ENCODE peak calls at places on chromosome X, in nine cellular contexts. One of them, this sample, is unnamed.
A peak's percentile ranks its signal among the peaks of the same experiment; 100 is the strongest.

GRCh38 chrX:107707866-107708265 is 67.7 kb downstream of the TSC22D3 start:
- DNase-seq in NCI-H524: no peak
- DNase-seq in heart right ventricle: no peak
- DNase-seq in DMS153: no peak
- DNase-seq in AG04449: no peak
- DNase-seq in NCI-H748 treated with DMSO at 0.1 percent for 48 hours: no peak
- DNase-seq in ACHN: no peak
- DNase-seq in activated T-helper 2 cell treated with anti-CD3 and anti-CD28 coated beads, Interferon-gamma antibody, Interleukin-2, Interleukin-4, amounts not matched to agents 10 μg/mL and 5 μg/mL and 100 μg/mL, durations not matched to agents 14 hours and 24 hours and 36 hours: no peak
- DNase-seq in nephron progenitor cell: no peak
- DNase-seq in this sample: no peak

GRCh38 chrX:29903365-29903764 is 312.0 kb upstream of the MAGEB2 start:
- DNase-seq in NCI-H524: no peak
- DNase-seq in heart right ventricle: no peak
- DNase-seq in DMS153: no peak
- DNase-seq in AG04449: no peak
- DNase-seq in NCI-H748 treated with DMSO at 0.1 percent for 48 hours: no peak
- DNase-seq in ACHN: peak; percentile 2
- DNase-seq in activated T-helper 2 cell treated with anti-CD3 and anti-CD28 coated beads, Interferon-gamma antibody, Interleukin-2, Interleukin-4, amounts not matched to agents 10 μg/mL and 5 μg/mL and 100 μg/mL, durations not matched to agents 14 hours and 24 hours and 36 hours: no peak
- DNase-seq in nephron progenitor cell: no peak
- DNase-seq in this sample: no peak

GRCh38 chrX:153882557-153882956 is 3.4 kb downstream of the L1CAM start:
- DNase-seq in NCI-H524: no peak
- DNase-seq in heart right ventricle: no peak
- DNase-seq in DMS153: no peak
- DNase-seq in AG04449: no peak
- DNase-seq in NCI-H748 treated with DMSO at 0.1 percent for 48 hours: no peak
- DNase-seq in ACHN: no peak
- DNase-seq in activated T-helper 2 cell treated with anti-CD3 and anti-CD28 coated beads, Interferon-gamma antibody, Interleukin-2, Interleukin-4, amounts not matched to agents 10 μg/mL and 5 μg/mL and 100 μg/mL, durations not matched to agents 14 hours and 24 hours and 36 hours: no peak
- DNase-seq in nephron progenitor cell: no peak
- DNase-seq in this sample: no peak

GRCh38 chrX:63718010-63718694 is 66.9 kb downstream of the ARHGEF9 start:
- DNase-seq in NCI-H524: no peak
- DNase-seq in heart right ventricle: no peak
- DNase-seq in DMS153: no peak
- DNase-seq in AG04449: no peak
- DNase-seq in NCI-H748 treated with DMSO at 0.1 percent for 48 hours: no peak
- DNase-seq in ACHN: no peak
- DNase-seq in activated T-helper 2 cell treated with anti-CD3 and anti-CD28 coated beads, Interferon-gamma antibody, Interleukin-2, Interleukin-4, amounts not matched to agents 10 μg/mL and 5 μg/mL and 100 μg/mL, durations not matched to agents 14 hours and 24 hours and 36 hours: no peak
- DNase-seq in nephron progenitor cell: no peak
- DNase-seq in this sample: no peak

GRCh38 chrX:23385242-23385641 is 50.6 kb downstream of the PTCHD1 start:
- DNase-seq in NCI-H524: no peak
- DNase-seq in heart right ventricle: no peak
- DNase-seq in DMS153: no peak
- DNase-seq in AG04449: no peak
- DNase-seq in NCI-H748 treated with DMSO at 0.1 percent for 48 hours: no peak
- DNase-seq in ACHN: no peak
- DNase-seq in activated T-helper 2 cell treated with anti-CD3 and anti-CD28 coated beads, Interferon-gamma antibody, Interleukin-2, Interleukin-4, amounts not matched to agents 10 μg/mL and 5 μg/mL and 100 μg/mL, durations not matched to agents 14 hours and 24 hours and 36 hours: no peak
- DNase-seq in nephron progenitor cell: no peak
- DNase-seq in this sample: no peak

GRCh38 chrX:97628326-97628725 is 744.6 kb downstream of the RPA4 start:
- DNase-seq in NCI-H524: no peak
- DNase-seq in heart right ventricle: no peak
- DNase-seq in DMS153: no peak
- DNase-seq in AG04449: no peak
- DNase-seq in NCI-H748 treated with DMSO at 0.1 percent for 48 hours: no peak
- DNase-seq in ACHN: no peak
- DNase-seq in activated T-helper 2 cell treated with anti-CD3 and anti-CD28 coated beads, Interferon-gamma antibody, Interleukin-2, Interleukin-4, amounts not matched to agents 10 μg/mL and 5 μg/mL and 100 μg/mL, durations not matched to agents 14 hours and 24 hours and 36 hours: no peak
- DNase-seq in nephron progenitor cell: no peak
- DNase-seq in this sample: no peak

GRCh38 chrX:148577711-148578110 is 77.3 kb downstream of the AFF2 start:
- DNase-seq in NCI-H524: no peak
- DNase-seq in heart right ventricle: no peak
- DNase-seq in DMS153: no peak
- DNase-seq in AG04449: no peak
- DNase-seq in NCI-H748 treated with DMSO at 0.1 percent for 48 hours: no peak
- DNase-seq in ACHN: no peak
- DNase-seq in activated T-helper 2 cell treated with anti-CD3 and anti-CD28 coated beads, Interferon-gamma antibody, Interleukin-2, Interleukin-4, amounts not matched to agents 10 μg/mL and 5 μg/mL and 100 μg/mL, durations not matched to agents 14 hours and 24 hours and 36 hours: no peak
- DNase-seq in nephron progenitor cell: no peak
- DNase-seq in this sample: no peak

GRCh38 chrX:130669233-130669632 is 233.8 kb downstream of the ENOX2 start:
- DNase-seq in NCI-H524: no peak
- DNase-seq in heart right ventricle: no peak
- DNase-seq in DMS153: no peak
- DNase-seq in AG04449: peak; percentile 37
- DNase-seq in NCI-H748 treated with DMSO at 0.1 percent for 48 hours: no peak
- DNase-seq in ACHN: no peak
- DNase-seq in activated T-helper 2 cell treated with anti-CD3 and anti-CD28 coated beads, Interferon-gamma antibody, Interleukin-2, Interleukin-4, amounts not matched to agents 10 μg/mL and 5 μg/mL and 100 μg/mL, durations not matched to agents 14 hours and 24 hours and 36 hours: no peak
- DNase-seq in nephron progenitor cell: no peak
- DNase-seq in this sample: no peak

GRCh38 chrX:148741441-148741840 is 241.0 kb downstream of the AFF2 start:
- DNase-seq in NCI-H524: no peak
- DNase-seq in heart right ventricle: no peak
- DNase-seq in DMS153: no peak
- DNase-seq in AG04449: no peak
- DNase-seq in NCI-H748 treated with DMSO at 0.1 percent for 48 hours: no peak
- DNase-seq in ACHN: no peak
- DNase-seq in activated T-helper 2 cell treated with anti-CD3 and anti-CD28 coated beads, Interferon-gamma antibody, Interleukin-2, Interleukin-4, amounts not matched to agents 10 μg/mL and 5 μg/mL and 100 μg/mL, durations not matched to agents 14 hours and 24 hours and 36 hours: no peak
- DNase-seq in nephron progenitor cell: no peak
- DNase-seq in this sample: no peak

GRCh38 chrX:136936183-136936549 is 55.6 kb upstream of the RBMX start:
- DNase-seq in NCI-H524: no peak
- DNase-seq in heart right ventricle: no peak
- DNase-seq in DMS153: no peak
- DNase-seq in AG04449: no peak
- DNase-seq in NCI-H748 treated with DMSO at 0.1 percent for 48 hours: no peak
- DNase-seq in ACHN: no peak
- DNase-seq in activated T-helper 2 cell treated with anti-CD3 and anti-CD28 coated beads, Interferon-gamma antibody, Interleukin-2, Interleukin-4, amounts not matched to agents 10 μg/mL and 5 μg/mL and 100 μg/mL, durations not matched to agents 14 hours and 24 hours and 36 hours: no peak
- DNase-seq in nephron progenitor cell: no peak
- DNase-seq in this sample: no peak

GRCh38 chrX:114051667-114052315 is 532.1 kb upstream of the HTR2C start:
- DNase-seq in NCI-H524: peak; percentile 29
- DNase-seq in heart right ventricle: no peak
- DNase-seq in DMS153: no peak
- DNase-seq in AG04449: no peak
- DNase-seq in NCI-H748 treated with DMSO at 0.1 percent for 48 hours: no peak
- DNase-seq in ACHN: no peak
- DNase-seq in activated T-helper 2 cell treated with anti-CD3 and anti-CD28 coated beads, Interferon-gamma antibody, Interleukin-2, Interleukin-4, amounts not matched to agents 10 μg/mL and 5 μg/mL and 100 μg/mL, durations not matched to agents 14 hours and 24 hours and 36 hours: no peak
- DNase-seq in nephron progenitor cell: no peak
- DNase-seq in this sample: no peak

GRCh38 chrX:117957128-117957527 is 159.5 kb downstream of the KLHL13 start:
- DNase-seq in NCI-H524: no peak
- DNase-seq in heart right ventricle: no peak
- DNase-seq in DMS153: no peak
- DNase-seq in AG04449: no peak
- DNase-seq in NCI-H748 treated with DMSO at 0.1 percent for 48 hours: no peak
- DNase-seq in ACHN: no peak
- DNase-seq in activated T-helper 2 cell treated with anti-CD3 and anti-CD28 coated beads, Interferon-gamma antibody, Interleukin-2, Interleukin-4, amounts not matched to agents 10 μg/mL and 5 μg/mL and 100 μg/mL, durations not matched to agents 14 hours and 24 hours and 36 hours: no peak
- DNase-seq in nephron progenitor cell: no peak
- DNase-seq in this sample: no peak

GRCh38 chrX:130916636-130917422 is 13.8 kb upstream of the ENOX2 start:
- DNase-seq in NCI-H524: peak; percentile 47
- DNase-seq in heart right ventricle: peak; percentile 9
- DNase-seq in DMS153: peak; percentile 9
- DNase-seq in AG04449: no peak
- DNase-seq in NCI-H748 treated with DMSO at 0.1 percent for 48 hours: peak; percentile 29
- DNase-seq in ACHN: peak; percentile 21
- DNase-seq in activated T-helper 2 cell treated with anti-CD3 and anti-CD28 coated beads, Interferon-gamma antibody, Interleukin-2, Interleukin-4, amounts not matched to agents 10 μg/mL and 5 μg/mL and 100 μg/mL, durations not matched to agents 14 hours and 24 hours and 36 hours: no peak
- DNase-seq in nephron progenitor cell: peak; percentile 62
- DNase-seq in this sample: peak; percentile 7

GRCh38 chrX:15849555-15849954 is 5.1 kb downstream of the AP1S2 start:
- DNase-seq in NCI-H524: peak; percentile 14
- DNase-seq in heart right ventricle: no peak
- DNase-seq in DMS153: no peak
- DNase-seq in AG04449: no peak
- DNase-seq in NCI-H748 treated with DMSO at 0.1 percent for 48 hours: no peak
- DNase-seq in ACHN: no peak
- DNase-seq in activated T-helper 2 cell treated with anti-CD3 and anti-CD28 coated beads, Interferon-gamma antibody, Interleukin-2, Interleukin-4, amounts not matched to agents 10 μg/mL and 5 μg/mL and 100 μg/mL, durations not matched to agents 14 hours and 24 hours and 36 hours: no peak
- DNase-seq in nephron progenitor cell: no peak
- DNase-seq in this sample: no peak

GRCh38 chrX:136689441-136689840 is 41.5 kb downstream of the CD40LG start:
- DNase-seq in NCI-H524: no peak
- DNase-seq in heart right ventricle: no peak
- DNase-seq in DMS153: no peak
- DNase-seq in AG04449: no peak
- DNase-seq in NCI-H748 treated with DMSO at 0.1 percent for 48 hours: no peak
- DNase-seq in ACHN: no peak
- DNase-seq in activated T-helper 2 cell treated with anti-CD3 and anti-CD28 coated beads, Interferon-gamma antibody, Interleukin-2, Interleukin-4, amounts not matched to agents 10 μg/mL and 5 μg/mL and 100 μg/mL, durations not matched to agents 14 hours and 24 hours and 36 hours: no peak
- DNase-seq in nephron progenitor cell: no peak
- DNase-seq in this sample: peak; percentile 13

GRCh38 chrX:150223176-150224015 is 139.7 kb upstream of the MAMLD1 start:
- DNase-seq in NCI-H524: no peak
- DNase-seq in heart right ventricle: no peak
- DNase-seq in DMS153: no peak
- DNase-seq in AG04449: no peak
- DNase-seq in NCI-H748 treated with DMSO at 0.1 percent for 48 hours: no peak
- DNase-seq in ACHN: no peak
- DNase-seq in activated T-helper 2 cell treated with anti-CD3 and anti-CD28 coated beads, Interferon-gamma antibody, Interleukin-2, Interleukin-4, amounts not matched to agents 10 μg/mL and 5 μg/mL and 100 μg/mL, durations not matched to agents 14 hours and 24 hours and 36 hours: no peak
- DNase-seq in nephron progenitor cell: no peak
- DNase-seq in this sample: no peak

GRCh38 chrX:148133099-148133725 is 152.1 kb downstream of the FMR1NB start:
- DNase-seq in NCI-H524: no peak
- DNase-seq in heart right ventricle: no peak
- DNase-seq in DMS153: peak; percentile 38
- DNase-seq in AG04449: no peak
- DNase-seq in NCI-H748 treated with DMSO at 0.1 percent for 48 hours: peak; percentile 5
- DNase-seq in ACHN: no peak
- DNase-seq in activated T-helper 2 cell treated with anti-CD3 and anti-CD28 coated beads, Interferon-gamma antibody, Interleukin-2, Interleukin-4, amounts not matched to agents 10 μg/mL and 5 μg/mL and 100 μg/mL, durations not matched to agents 14 hours and 24 hours and 36 hours: no peak
- DNase-seq in nephron progenitor cell: peak; percentile 4
- DNase-seq in this sample: no peak

GRCh38 chrX:95152810-95153209 is 1478.8 kb downstream of the FAM133A start:
- DNase-seq in NCI-H524: no peak
- DNase-seq in heart right ventricle: no peak
- DNase-seq in DMS153: no peak
- DNase-seq in AG04449: no peak
- DNase-seq in NCI-H748 treated with DMSO at 0.1 percent for 48 hours: no peak
- DNase-seq in ACHN: no peak
- DNase-seq in activated T-helper 2 cell treated with anti-CD3 and anti-CD28 coated beads, Interferon-gamma antibody, Interleukin-2, Interleukin-4, amounts not matched to agents 10 μg/mL and 5 μg/mL and 100 μg/mL, durations not matched to agents 14 hours and 24 hours and 36 hours: no peak
- DNase-seq in nephron progenitor cell: no peak
- DNase-seq in this sample: no peak

GRCh38 chrX:97446298-97446882 is 562.7 kb downstream of the RPA4 start:
- DNase-seq in NCI-H524: no peak
- DNase-seq in heart right ventricle: no peak
- DNase-seq in DMS153: no peak
- DNase-seq in AG04449: no peak
- DNase-seq in NCI-H748 treated with DMSO at 0.1 percent for 48 hours: no peak
- DNase-seq in ACHN: peak; percentile 1
- DNase-seq in activated T-helper 2 cell treated with anti-CD3 and anti-CD28 coated beads, Interferon-gamma antibody, Interleukin-2, Interleukin-4, amounts not matched to agents 10 μg/mL and 5 μg/mL and 100 μg/mL, durations not matched to agents 14 hours and 24 hours and 36 hours: no peak
- DNase-seq in nephron progenitor cell: no peak
- DNase-seq in this sample: no peak

GRCh38 chrX:107700317-107700774 is 72.0 kb downstream of the PRPS1 start:
- DNase-seq in NCI-H524: no peak
- DNase-seq in heart right ventricle: no peak
- DNase-seq in DMS153: no peak
- DNase-seq in AG04449: no peak
- DNase-seq in NCI-H748 treated with DMSO at 0.1 percent for 48 hours: no peak
- DNase-seq in ACHN: no peak
- DNase-seq in activated T-helper 2 cell treated with anti-CD3 and anti-CD28 coated beads, Interferon-gamma antibody, Interleukin-2, Interleukin-4, amounts not matched to agents 10 μg/mL and 5 μg/mL and 100 μg/mL, durations not matched to agents 14 hours and 24 hours and 36 hours: no peak
- DNase-seq in nephron progenitor cell: no peak
- DNase-seq in this sample: no peak

GRCh38 chrX:16646366-16647168 is 3.4 kb upstream of the S100G start:
- DNase-seq in NCI-H524: no peak
- DNase-seq in heart right ventricle: no peak
- DNase-seq in DMS153: no peak
- DNase-seq in AG04449: no peak
- DNase-seq in NCI-H748 treated with DMSO at 0.1 percent for 48 hours: no peak
- DNase-seq in ACHN: no peak
- DNase-seq in activated T-helper 2 cell treated with anti-CD3 and anti-CD28 coated beads, Interferon-gamma antibody, Interleukin-2, Interleukin-4, amounts not matched to agents 10 μg/mL and 5 μg/mL and 100 μg/mL, durations not matched to agents 14 hours and 24 hours and 36 hours: no peak
- DNase-seq in nephron progenitor cell: no peak
- DNase-seq in this sample: no peak